ENCODE peak calls at places on chromosomes 2 and 18, in ten cellular contexts. A is sciatic nerve; E is activated effector memory CD4-positive, alpha-beta T cell treated with Interleukin-2 at 50 U/mL for 16 hours; H is GM12891; C is GM04504; Y is glutamatergic neuron; Q is memory B cell; T is midbrain; G is adrenal gland; F is ACHN. B is an unnamed sample.

GRCh38 chr18:27057459-27058302 is 127.4 kb downstream of the CHST9 start:
- DNase-seq in A (no peak), E (no peak), H (no peak), C (no peak), Y (peak), Q (no peak), T (peak), G (no peak), F (no peak), B (no peak)

GRCh38 chr2:101961287-101962242 is 30.2 kb upstream of the IL1R2 start:
- DNase-seq in A (peak), E (no peak), H (no peak), C (peak), Y (no peak), Q (no peak), T (peak), G (peak), F (no peak), B (peak)

GRCh38 chr2:127174977-127175376 is 45.1 kb downstream of the CYP27C1 start:
- DNase-seq in A (peak), E (no peak), H (no peak), C (no peak), Y (no peak), Q (no peak), T (no peak), G (peak), F (no peak), B (no peak)

GRCh38 chr2:165852394-165852793 is 58.3 kb upstream of the GALNT3 start:
- DNase-seq in A (no peak), E (no peak), H (no peak), C (no peak), Y (no peak), Q (no peak), T (no peak), G (no peak), F (no peak), B (no peak)

GRCh38 chr18:78659748-78660147 is 319.9 kb upstream of the SALL3 start:
- DNase-seq in A (no peak), E (no peak), H (peak), C (no peak), Y (peak), Q (no peak), T (no peak), G (no peak), F (no peak), B (no peak)

GRCh38 chr2:20242727-20243377 is 17.9 kb upstream of the SDC1 start:
- DNase-seq in A (no peak), E (no peak), H (no peak), C (no peak), Y (no peak), Q (no peak), T (no peak), G (no peak), F (no peak), B (no peak)

GRCh38 chr2:232387451-232388171 is 9.1 kb downstream of the ALPP start:
- DNase-seq in A (no peak), E (no peak), H (no peak), C (no peak), Y (no peak), Q (no peak), T (no peak), G (no peak), F (no peak), B (peak)

GRCh38 chr18:7298149-7298548 is 67.3 kb downstream of the LRRC30 start:
- DNase-seq in A (no peak), E (no peak), H (no peak), C (no peak), Y (no peak), Q (no peak), T (no peak), G (no peak), F (no peak), B (no peak)

GRCh38 chr2:117983040-117983439 is 30.8 kb downstream of the CCDC93 start:
- DNase-seq in A (no peak), E (no peak), H (no peak), C (peak), Y (no peak), Q (no peak), T (no peak), G (no peak), F (no peak), B (no peak)

GRCh38 chr2:69366-70344 is 23.4 kb upstream of the FAM110C start:
- DNase-seq in A (no peak), E (no peak), H (no peak), C (no peak), Y (no peak), Q (no peak), T (no peak), G (no peak), F (peak), B (no peak)

GRCh38 chr2:225177098-225177497 is 134.8 kb upstream of the DOCK10 start:
- DNase-seq in A (no peak), E (no peak), H (no peak), C (peak), Y (no peak), Q (no peak), T (no peak), G (no peak), F (no peak), B (no peak)

GRCh38 chr2:201883559-201883958 is 77.2 kb downstream of the CDK15 start:
- DNase-seq in A (no peak), E (no peak), H (no peak), C (no peak), Y (no peak), Q (no peak), T (no peak), G (peak), F (no peak), B (no peak)

GRCh38 chr2:121529439-121530209 is 1.1 kb upstream of the RNU4ATAC start:
- DNase-seq in A (peak), E (no peak), H (no peak), C (no peak), Y (peak), Q (no peak), T (peak), G (peak), F (peak), B (no peak)

GRCh38 chr2:12774381-12774780 is 57.6 kb downstream of the TRIB2 start:
- DNase-seq in A (no peak), E (no peak), H (no peak), C (no peak), Y (no peak), Q (no peak), T (no peak), G (no peak), F (no peak), B (no peak)

GRCh38 chr18:6624729-6625308 is 104.7 kb upstream of the ARHGAP28 start:
- DNase-seq in A (no peak), E (no peak), H (no peak), C (no peak), Y (no peak), Q (no peak), T (no peak), G (no peak), F (no peak), B (no peak)

GRCh38 chr2:67670704-67671300 is 273.7 kb downstream of the ETAA1 start:
- DNase-seq in A (no peak), E (no peak), H (no peak), C (no peak), Y (no peak), Q (no peak), T (no peak), G (no peak), F (no peak), B (no peak)

GRCh38 chr2:226310081-226310625 is 489.5 kb downstream of the IRS1 start:
- DNase-seq in A (no peak), E (no peak), H (no peak), C (no peak), Y (no peak), Q (no peak), T (no peak), G (no peak), F (no peak), B (no peak)

GRCh38 chr2:96554293-96555145 is 18.0 kb downstream of the ARID5A start:
- DNase-seq in A (peak), E (peak), H (peak), C (no peak), Y (peak), Q (peak), T (peak), G (peak), F (peak), B (peak)

GRCh38 chr2:237223208-237223861 is 137.6 kb downstream of the COPS8 start:
- DNase-seq in A (peak), E (no peak), H (no peak), C (peak), Y (no peak), Q (no peak), T (no peak), G (no peak), F (peak), B (no peak)

GRCh38 chr2:71532327-71532726 is 79.0 kb downstream of the DYSF start:
- DNase-seq in A (peak), E (no peak), H (no peak), C (no peak), Y (no peak), Q (no peak), T (no peak), G (no peak), F (no peak), B (peak)

GRCh38 chr2:54977149-54977548 is 73.1 kb downstream of the RTN4 start:
- DNase-seq in A (no peak), E (no peak), H (no peak), C (no peak), Y (no peak), Q (no peak), T (no peak), G (no peak), F (no peak), B (no peak)

GRCh38 chr18:13378150-13378549 is 159.6 kb downstream of the LDLRAD4 start:
- DNase-seq in A (no peak), E (peak), H (no peak), C (no peak), Y (no peak), Q (no peak), T (peak), G (no peak), F (no peak), B (no peak)

GRCh38 chr2:111168528-111168929 is 47.8 kb downstream of the BCL2L11 start:
- DNase-seq in A (no peak), E (peak), H (peak), C (peak), Y (no peak), Q (no peak), T (no peak), G (peak), F (peak), B (no peak)

GRCh38 chr2:64045938-64046337 is 26.7 kb upstream of the VPS54 start:
- DNase-seq in A (no peak), E (no peak), H (no peak), C (no peak), Y (no peak), Q (no peak), T (no peak), G (no peak), F (no peak), B (no peak)

GRCh38 chr2:201890447-201890846 is 84.1 kb downstream of the CDK15 start:
- DNase-seq in A (no peak), E (no peak), H (no peak), C (no peak), Y (no peak), Q (no peak), T (no peak), G (no peak), F (no peak), B (no peak)

GRCh38 chr18:6677086-6677485 is 52.4 kb upstream of the ARHGAP28 start:
- DNase-seq in A (no peak), E (no peak), H (no peak), C (no peak), Y (no peak), Q (no peak), T (no peak), G (no peak), F (no peak), B (no peak)

GRCh38 chr18:43484710-43485109 is 207.4 kb upstream of the SYT4 start:
- DNase-seq in A (no peak), E (no peak), H (no peak), C (no peak), Y (no peak), Q (no peak), T (no peak), G (no peak), F (no peak), B (no peak)

GRCh38 chr18:2173464-2173863 is 397.8 kb downstream of the METTL4 start:
- DNase-seq in A (no peak), E (no peak), H (no peak), C (peak), Y (no peak), Q (no peak), T (no peak), G (peak), F (no peak), B (no peak)

GRCh38 chr2:235086481-235087184 is 134.8 kb downstream of the SH3BP4 start:
- DNase-seq in A (no peak), E (no peak), H (no peak), C (no peak), Y (no peak), Q (no peak), T (no peak), G (no peak), F (no peak), B (no peak)

GRCh38 chr2:30217644-30218361 is 13.5 kb upstream of the LBH start:
- DNase-seq in A (no peak), E (no peak), H (no peak), C (no peak), Y (no peak), Q (no peak), T (no peak), G (no peak), F (no peak), B (peak)

GRCh38 chr2:197356136-197356535 is 45.6 kb upstream of the ANKRD44 start:
- DNase-seq in A (no peak), E (no peak), H (no peak), C (no peak), Y (no peak), Q (peak), T (no peak), G (no peak), F (no peak), B (no peak)

GRCh38 chr2:237278593-237278992 is 135.4 kb downstream of the COL6A3 start:
- DNase-seq in A (peak), E (no peak), H (no peak), C (peak), Y (no peak), Q (no peak), T (peak), G (peak), F (no peak), B (no peak)

GRCh38 chr2:69171070-69171811 is 158.3 kb downstream of the ANTXR1 start:
- DNase-seq in A (no peak), E (no peak), H (no peak), C (no peak), Y (no peak), Q (no peak), T (no peak), G (no peak), F (no peak), B (no peak)

GRCh38 chr2:9123069-9123468 is 83.5 kb upstream of the ASAP2 start:
- DNase-seq in A (no peak), E (no peak), H (no peak), C (no peak), Y (no peak), Q (no peak), T (no peak), G (no peak), F (no peak), B (no peak)

GRCh38 chr2:148642891-148643416 is 1.6 kb upstream of the EPC2 start:
- DNase-seq in A (no peak), E (no peak), H (no peak), C (no peak), Y (no peak), Q (no peak), T (no peak), G (peak), F (no peak), B (no peak)

GRCh38 chr2:68710756-68711155 is 23.9 kb upstream of the ARHGAP25 start:
- DNase-seq in A (no peak), E (no peak), H (no peak), C (no peak), Y (no peak), Q (no peak), T (no peak), G (no peak), F (no peak), B (no peak)

GRCh38 chr2:241040081-241040803 is 41.8 kb downstream of the SNED1 start:
- DNase-seq in A (no peak), E (no peak), H (no peak), C (no peak), Y (no peak), Q (no peak), T (no peak), G (no peak), F (no peak), B (no peak)